ENCODE peak calls at places on chromosome 20, in ten cellular contexts. F, L, A, C, K, S, D, Q, W and G are unnamed samples.

GRCh38 chr20:25077610-25078169 is 4.3 kb downstream of the VSX1 start:
- DNase-seq in F (no peak), L (no peak), A (peak), C (no peak), K (no peak), S (no peak), D (no peak), Q (no peak), W (no peak), G (no peak)

GRCh38 chr20:35582741-35583404 is 32.8 kb upstream of the SPAG4 start:
- DNase-seq in F (no peak), L (no peak), A (no peak), C (no peak), K (no peak), S (no peak), D (no peak), Q (no peak), W (no peak), G (no peak)

GRCh38 chr20:4076671-4077070 is 61.3 kb upstream of the RNF24 start:
- DNase-seq in F (no peak), L (no peak), A (no peak), C (peak), K (no peak), S (peak), D (peak), Q (no peak), W (no peak), G (no peak)

GRCh38 chr20:24607402-24607801 is 138.0 kb downstream of the SYNDIG1 start:
- DNase-seq in F (no peak), L (no peak), A (no peak), C (no peak), K (no peak), S (no peak), D (no peak), Q (no peak), W (no peak), G (no peak)

GRCh38 chr20:25258463-25258805 is 10.5 kb downstream of the PYGB start:
- DNase-seq in F (no peak), L (no peak), A (peak), C (peak), K (no peak), S (no peak), D (no peak), Q (no peak), W (no peak), G (peak)

GRCh38 chr20:2405693-2406065 is 25.0 kb downstream of the TGM6 start:
- DNase-seq in F (no peak), L (no peak), A (no peak), C (no peak), K (no peak), S (no peak), D (no peak), Q (no peak), W (peak), G (no peak)

GRCh38 chr20:54000914-54001313 is 69.5 kb downstream of the BCAS1 start:
- DNase-seq in F (no peak), L (no peak), A (no peak), C (no peak), K (no peak), S (no peak), D (no peak), Q (no peak), W (no peak), G (no peak)

GRCh38 chr20:50191566-50192363 is 1.1 kb downstream of the CEBPB start:
- DNase-seq in F (no peak), L (peak), A (peak), C (peak), K (peak), S (peak), D (no peak), Q (peak), W (no peak), G (peak)

GRCh38 chr20:20393770-20394169 is 25.9 kb downstream of the INSM1 start:
- DNase-seq in F (no peak), L (no peak), A (no peak), C (no peak), K (no peak), S (no peak), D (no peak), Q (no peak), W (no peak), G (no peak)

GRCh38 chr20:3739054-3739925 is 6.8 kb downstream of the HSPA12B start:
- DNase-seq in F (no peak), L (no peak), A (peak), C (peak), K (no peak), S (no peak), D (no peak), Q (peak), W (no peak), G (no peak)

GRCh38 chr20:51014797-51015722 is 7.8 kb downstream of the KCNG1 start:
- DNase-seq in F (no peak), L (no peak), A (peak), C (peak), K (no peak), S (peak), D (no peak), Q (peak), W (no peak), G (peak)

GRCh38 chr20:11352041-11352440 is 565.7 kb upstream of the BTBD3 start:
- DNase-seq in F (no peak), L (no peak), A (no peak), C (no peak), K (no peak), S (no peak), D (no peak), Q (no peak), W (no peak), G (no peak)

GRCh38 chr20:62621251-62622110 is 20.8 kb upstream of the SLCO4A1 start:
- DNase-seq in F (no peak), L (no peak), A (peak), C (no peak), K (no peak), S (no peak), D (no peak), Q (no peak), W (no peak), G (peak)

GRCh38 chr20:22523128-22523498 is 61.3 kb downstream of the FOXA2 start:
- DNase-seq in F (no peak), L (no peak), A (no peak), C (no peak), K (no peak), S (no peak), D (no peak), Q (no peak), W (peak), G (no peak)

GRCh38 chr20:22522701-22523100 is 61.7 kb downstream of the FOXA2 start:
- DNase-seq in F (no peak), L (no peak), A (no peak), C (no peak), K (no peak), S (no peak), D (no peak), Q (no peak), W (peak), G (no peak)

GRCh38 chr20:22525069-22525820 is 59.1 kb downstream of the FOXA2 start:
- DNase-seq in F (no peak), L (no peak), A (no peak), C (no peak), K (no peak), S (no peak), D (no peak), Q (no peak), W (peak), G (no peak)

GRCh38 chr20:22524393-22525015 is 59.9 kb downstream of the FOXA2 start:
- DNase-seq in F (no peak), L (no peak), A (no peak), C (no peak), K (no peak), S (peak), D (no peak), Q (no peak), W (peak), G (no peak)

GRCh38 chr20:22523499-22524392 is 60.6 kb downstream of the FOXA2 start:
- DNase-seq in F (no peak), L (no peak), A (no peak), C (no peak), K (no peak), S (peak), D (no peak), Q (peak), W (peak), G (no peak)
- H3K27ac ChIP-seq in F (no peak), L (no peak), A (no peak), C (no peak), K (no peak), S (peak), D (no peak), Q (peak), W (no peak), G (no peak)

DNA sequence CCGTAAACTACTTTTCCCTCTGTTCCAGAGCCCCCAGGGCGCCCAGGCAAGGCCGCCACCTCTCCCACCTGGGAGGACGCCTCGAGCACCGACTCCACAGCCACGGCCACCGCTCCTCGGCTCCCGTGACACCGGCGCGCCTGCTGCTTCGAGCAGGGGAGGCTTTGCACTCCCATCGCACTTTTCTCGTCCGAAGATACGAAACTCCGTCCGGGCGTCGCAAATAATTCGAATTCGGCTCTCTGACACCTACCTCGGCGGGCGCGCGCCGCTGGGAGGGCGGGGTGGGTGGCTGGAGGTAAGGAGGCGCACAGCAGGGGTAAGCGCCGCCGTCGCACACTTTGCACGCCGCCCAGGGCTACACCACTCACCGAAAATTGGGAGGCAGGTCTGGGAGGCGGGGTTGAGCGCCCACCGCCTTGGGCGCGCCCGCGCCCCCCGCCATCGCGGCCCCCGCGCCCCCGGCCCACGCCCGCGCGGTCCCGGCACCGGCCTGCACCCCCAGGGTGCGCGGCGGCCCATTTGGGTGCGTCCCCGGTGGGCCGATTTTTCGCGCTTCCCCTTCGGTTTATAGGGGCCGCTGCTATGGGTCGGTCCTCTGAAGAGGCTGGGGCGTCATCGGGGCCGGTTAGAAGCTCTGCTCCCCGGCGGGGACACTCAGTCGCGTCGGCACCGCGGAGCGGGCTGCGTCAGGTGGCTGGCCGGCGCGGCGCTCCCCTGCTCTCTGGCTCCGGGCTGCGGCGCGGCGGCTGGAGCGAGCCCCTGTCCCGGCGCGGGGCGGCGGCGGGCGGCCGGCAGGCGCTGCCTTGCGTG is 36.2 kb downstream of the GNAS start:
- DNase-seq in F (peak), L (peak), A (peak), C (peak), K (peak), S (peak), D (peak), Q (peak), W (no peak), G (no peak)
- H3K27ac ChIP-seq in F (no peak), L (peak), A (peak), C (peak), K (peak), S (peak), D (peak), Q (peak), W (peak), G (no peak)

GRCh38 chr20:835220-836045 is 1.9 kb downstream of the FAM110A start:
- DNase-seq in F (no peak), L (no peak), A (peak), C (peak), K (no peak), S (peak), D (no peak), Q (no peak), W (no peak), G (peak)
- H3K27ac ChIP-seq in F (no peak), L (peak), A (peak), C (peak), K (no peak), S (no peak), D (no peak), Q (no peak), W (no peak), G (peak)

DNA sequence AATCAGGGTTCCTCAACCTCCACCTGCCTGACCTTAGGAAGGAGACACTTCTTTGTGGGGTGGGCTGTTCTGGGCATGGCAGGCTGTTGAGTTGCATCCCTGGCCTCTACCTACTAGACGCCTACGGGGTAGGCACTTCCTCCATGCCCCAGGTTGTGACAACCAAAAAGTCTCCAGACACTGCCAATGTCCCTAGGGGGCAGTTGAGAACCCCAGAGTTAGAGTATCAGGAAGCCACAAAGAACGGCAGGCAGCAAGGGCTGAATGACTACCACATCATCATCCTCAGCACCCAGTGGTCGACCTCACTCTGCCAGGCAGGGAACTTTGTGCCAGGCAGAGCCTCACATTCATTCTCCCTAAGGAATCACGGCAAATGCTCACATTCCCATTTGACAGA is 21.5 kb downstream of the PMEPA1 start:
- DNase-seq in F (no peak), L (no peak), A (no peak), C (no peak), K (no peak), S (no peak), D (no peak), Q (no peak), W (no peak), G (no peak)
- H3K27ac ChIP-seq in F (no peak), L (no peak), A (no peak), C (no peak), K (no peak), S (no peak), D (peak), Q (no peak), W (peak), G (no peak)

DNA sequence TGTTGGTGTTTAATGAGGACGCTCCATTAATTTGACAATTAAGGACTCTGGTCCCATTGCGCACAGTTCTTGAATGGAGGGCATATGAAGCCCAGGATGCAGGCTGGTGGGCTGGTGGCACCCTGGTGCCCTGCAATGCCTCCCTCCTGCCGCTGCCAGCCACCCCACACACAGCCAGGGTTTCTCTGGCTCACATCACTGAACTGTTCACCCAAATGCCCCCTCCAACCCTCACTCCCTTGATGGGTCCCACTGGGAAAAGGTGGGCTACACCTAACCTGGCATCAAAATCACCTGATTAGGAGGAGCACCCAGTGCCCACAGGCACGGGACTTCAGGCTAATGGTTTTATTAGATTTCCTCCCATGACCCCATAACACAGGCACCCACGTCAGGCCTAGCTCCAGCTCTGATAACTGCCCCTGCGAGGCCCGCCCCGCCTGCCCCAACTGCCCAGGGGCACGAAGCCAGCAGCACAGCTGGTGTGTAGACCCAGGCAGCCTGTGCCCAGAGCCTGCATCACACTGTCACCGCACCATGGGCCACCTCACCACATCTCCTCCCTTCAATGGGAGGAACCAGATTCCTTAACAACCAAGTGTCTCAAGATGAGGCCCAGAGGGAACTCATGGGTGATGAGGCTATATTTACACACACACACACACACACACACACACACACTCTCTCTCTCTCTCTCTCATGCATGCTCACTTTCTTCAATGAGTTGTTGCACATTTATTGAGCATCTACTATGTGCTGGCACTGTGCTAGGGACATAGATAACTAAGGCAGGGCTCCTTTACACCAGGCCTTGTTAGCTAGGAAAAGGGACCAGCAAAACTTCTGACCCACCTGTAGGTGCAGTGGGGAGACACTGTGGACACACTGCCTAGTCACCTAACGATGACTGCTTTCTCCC is 107.3 kb downstream of the NOL4L start:
- DNase-seq in F (no peak), L (no peak), A (no peak), C (peak), K (no peak), S (peak), D (no peak), Q (peak), W (no peak), G (no peak)
- H3K27ac ChIP-seq in F (peak), L (peak), A (no peak), C (peak), K (no peak), S (peak), D (no peak), Q (peak), W (peak), G (no peak)